ENCODE peak calls at places on chromosomes 12 and 14, in seven cellular contexts. D is NCI-H2107; I is iPS-NIHi11; H is activated naive CD4-positive, alpha-beta T cell treated with anti-CD3 and anti-CD28 coated beads for 36 hours; E is midbrain; Y is A549; N is naive thymus-derived CD8-positive, alpha-beta T cell. F is an unnamed sample.

GRCh38 chr12:53499261-53500118 is at the start of gene MAP3K12:
- DNase-seq in D (no peak), I (peak; percentile 54), H (peak; percentile 71), E (peak; percentile 78), Y (peak; percentile 72), N (peak; percentile 63), F (peak; percentile 36)

GRCh38 chr12:62787606-62788005 is 147.3 kb downstream of the PPM1H start:
- DNase-seq in D (no peak), I (no peak), H (no peak), E (no peak), Y (peak; percentile 44), N (no peak), F (no peak)

GRCh38 chr12:130222519-130223255 is 60.4 kb downstream of the FZD10 start:
- DNase-seq in D (no peak), I (peak; percentile 26), H (no peak), E (no peak), Y (no peak), N (no peak), F (no peak)

GRCh38 chr12:110590806-110591326 is 7.7 kb upstream of the PPTC7 start:
- DNase-seq in D (no peak), I (no peak), H (no peak), E (peak; percentile 55), Y (no peak), N (peak; percentile 48), F (peak; percentile 77)

GRCh38 chr12:118055144-118055557 is 5.8 kb downstream of the WSB2 start:
- DNase-seq in D (peak; percentile 24), I (peak; percentile 50), H (peak; percentile 85), E (peak; percentile 7), Y (peak; percentile 82), N (peak; percentile 60), F (peak; percentile 43)

GRCh38 chr14:26655128-26655527 is 57.3 kb upstream of the NOVA1 start:
- DNase-seq in D (no peak), I (no peak), H (no peak), E (no peak), Y (no peak), N (no peak), F (no peak)

GRCh38 chr14:31326111-31326510 is 94.2 kb downstream of the HEATR5A start:
- DNase-seq in D (no peak), I (no peak), H (peak; percentile 13), E (no peak), Y (peak; percentile 43), N (peak; percentile 22), F (peak; percentile 20)

GRCh38 chr14:85702937-85703336 is 173.0 kb downstream of the FLRT2 start:
- DNase-seq in D (no peak), I (no peak), H (no peak), E (no peak), Y (no peak), N (no peak), F (no peak)

GRCh38 chr12:70048521-70049245 is 194.6 kb upstream of the CNOT2 start:
- DNase-seq in D (no peak), I (no peak), H (no peak), E (no peak), Y (no peak), N (no peak), F (no peak)

GRCh38 chr14:21087294-21088091 is 11.0 kb downstream of the ZNF219 start:
- DNase-seq in D (no peak), I (peak; percentile 45), H (peak; percentile 56), E (peak; percentile 45), Y (peak; percentile 61), N (peak; percentile 93), F (peak; percentile 87)

GRCh38 chr12:6235499-6235898 is 35.3 kb downstream of the CD9 start:
- DNase-seq in D (no peak), I (no peak), H (no peak), E (no peak), Y (no peak), N (no peak), F (no peak)

GRCh38 chr12:29072631-29073030 is 76.4 kb upstream of the FAR2 start:
- DNase-seq in D (no peak), I (no peak), H (no peak), E (no peak), Y (no peak), N (no peak), F (no peak)

GRCh38 chr14:58243790-58244555 is 670 bp upstream of the PSMA3 start:
- DNase-seq in D (no peak), I (no peak), H (peak; percentile 26), E (peak; percentile 41), Y (peak; percentile 38), N (no peak), F (no peak)

GRCh38 chr12:1806301-1807106 is 13.9 kb upstream of the LRTM2 start:
- DNase-seq in D (no peak), I (no peak), H (no peak), E (no peak), Y (no peak), N (no peak), F (no peak)

GRCh38 chr12:5473076-5473475 is 41.2 kb downstream of the NTF3 start:
- DNase-seq in D (no peak), I (no peak), H (no peak), E (no peak), Y (no peak), N (no peak), F (no peak)

GRCh38 chr14:76115010-76115422 is 36.7 kb upstream of the GPATCH2L start:
- DNase-seq in D (no peak), I (peak; percentile 55), H (no peak), E (no peak), Y (no peak), N (no peak), F (no peak)

GRCh38 chr14:94392510-94392935 is 4.1 kb upstream of the SERPINA1 start:
- DNase-seq in D (no peak), I (no peak), H (peak; percentile 85), E (no peak), Y (no peak), N (peak; percentile 20), F (no peak)

GRCh38 chr14:38291681-38292459 is 36.0 kb upstream of the CLEC14A start:
- DNase-seq in D (no peak), I (no peak), H (no peak), E (no peak), Y (no peak), N (no peak), F (no peak)

GRCh38 chr12:118120579-118121363 is 15.2 kb upstream of the PEBP1 start:
- DNase-seq in D (peak; percentile 68), I (peak; percentile 89), H (peak; percentile 80), E (peak; percentile 85), Y (peak; percentile 69), N (peak; percentile 43), F (peak; percentile 36)

GRCh38 chr12:121050725-121051124 is 11.7 kb upstream of the OASL start:
- DNase-seq in D (no peak), I (no peak), H (no peak), E (peak; percentile 14), Y (peak; percentile 31), N (no peak), F (no peak)

GRCh38 chr12:103571286-103571685 is 15.8 kb upstream of the STAB2 start:
- DNase-seq in D (peak; percentile 54), I (peak; percentile 39), H (no peak), E (peak; percentile 1), Y (no peak), N (no peak), F (no peak)

GRCh38 chr12:6691473-6691872 is 2.3 kb upstream of the ZNF384 start:
- DNase-seq in D (no peak), I (no peak), H (no peak), E (no peak), Y (no peak), N (no peak), F (no peak)

GRCh38 chr12:78530065-78530765 is 334.4 kb upstream of the SYT1 start:
- DNase-seq in D (peak; percentile 5), I (peak; percentile 6), H (no peak), E (no peak), Y (peak; percentile 20), N (no peak), F (no peak)

GRCh38 chr12:121190523-121191031 is 19.4 kb upstream of the P2RX4 start:
- DNase-seq in D (no peak), I (no peak), H (no peak), E (no peak), Y (no peak), N (no peak), F (no peak)

GRCh38 chr12:98053202-98053601 is 462.2 kb upstream of the TMPO start:
- DNase-seq in D (peak; percentile 15), I (no peak), H (no peak), E (no peak), Y (no peak), N (no peak), F (no peak)

GRCh38 chr12:51187370-51187987 is 14.5 kb upstream of the TFCP2 start:
- DNase-seq in D (no peak), I (no peak), H (no peak), E (no peak), Y (no peak), N (no peak), F (no peak)

GRCh38 chr12:124024263-124024678 is 51.3 kb downstream of the ZNF664 start:
- DNase-seq in D (no peak), I (no peak), H (no peak), E (no peak), Y (no peak), N (no peak), F (no peak)

GRCh38 chr14:106094654-106095189 is 568.3 kb downstream of the TMEM121 start:
- DNase-seq in D (no peak), I (no peak), H (peak; percentile 89), E (no peak), Y (peak; percentile 48), N (peak; percentile 27), F (peak; percentile 38)

F was measured in stimulated activated naive CD4-positive, alpha-beta T cell.